ENCODE peak calls at places on chromosomes 2 and 18, in ten cellular contexts. Y, Z, F, W, I, C, T, E, L and K are unnamed samples.

GRCh38 chr2:36568533-36569246 is 29.3 kb downstream of the FEZ2 start:
- DNase-seq in Y (no peak), Z (peak), F (peak), W (peak), I (no peak), C (no peak), T (no peak), E (peak), L (no peak), K (no peak)

GRCh38 chr2:158967114-158967730 is 1.2 kb upstream of the TANC1 start:
- DNase-seq in Y (peak), Z (no peak), F (no peak), W (no peak), I (no peak), C (no peak), T (no peak), E (peak), L (peak), K (no peak)

GRCh38 chr18:8786766-8787670 is 81.7 kb downstream of the MTCL1 start:
- DNase-seq in Y (no peak), Z (no peak), F (peak), W (no peak), I (peak), C (peak), T (peak), E (no peak), L (no peak), K (no peak)

GRCh38 chr2:26616032-26616863 is 24.9 kb downstream of the CIB4 start:
- DNase-seq in Y (peak), Z (no peak), F (no peak), W (no peak), I (no peak), C (no peak), T (no peak), E (no peak), L (no peak), K (no peak)

GRCh38 chr18:79402977-79403722 is 7.4 kb downstream of the NFATC1 start:
- DNase-seq in Y (no peak), Z (peak), F (peak), W (no peak), I (no peak), C (peak), T (no peak), E (peak), L (no peak), K (peak)

GRCh38 chr2:99337931-99338580 is 867 bp downstream of the EIF5B start:
- DNase-seq in Y (no peak), Z (peak), F (peak), W (peak), I (peak), C (peak), T (peak), E (peak), L (peak), K (no peak)

GRCh38 chr2:62293490-62294212 is 97.7 kb downstream of the B3GNT2 start:
- DNase-seq in Y (peak), Z (peak), F (peak), W (no peak), I (peak), C (peak), T (peak), E (no peak), L (peak), K (peak)

GRCh38 chr18:22194151-22194598 is 24.8 kb downstream of the GATA6 start:
- DNase-seq in Y (no peak), Z (no peak), F (peak), W (no peak), I (peak), C (no peak), T (no peak), E (no peak), L (peak), K (no peak)

GRCh38 chr2:145874466-145874865 is 1354.5 kb upstream of the ZEB2 start:
- DNase-seq in Y (no peak), Z (peak), F (peak), W (peak), I (no peak), C (peak), T (no peak), E (peak), L (no peak), K (no peak)

GRCh38 chr18:26543368-26543767 is 5.0 kb downstream of the KCTD1 start:
- DNase-seq in Y (no peak), Z (no peak), F (no peak), W (no peak), I (no peak), C (no peak), T (no peak), E (no peak), L (no peak), K (no peak)
- H3K9ac ChIP-seq in Y (no peak), Z (no peak), F (no peak), W (no peak), I (no peak), C (peak), T (no peak), E (no peak), L (no peak), K (no peak)

GRCh38 chr2:218400930-218401833 is 1.5 kb downstream of the CTDSP1 start:
- DNase-seq in Y (no peak), Z (no peak), F (no peak), W (no peak), I (peak), C (no peak), T (no peak), E (peak), L (no peak), K (peak)
- H3K9ac ChIP-seq in Y (no peak), Z (peak), F (peak), W (peak), I (no peak), C (no peak), T (peak), E (peak), L (peak), K (peak)

DNA sequence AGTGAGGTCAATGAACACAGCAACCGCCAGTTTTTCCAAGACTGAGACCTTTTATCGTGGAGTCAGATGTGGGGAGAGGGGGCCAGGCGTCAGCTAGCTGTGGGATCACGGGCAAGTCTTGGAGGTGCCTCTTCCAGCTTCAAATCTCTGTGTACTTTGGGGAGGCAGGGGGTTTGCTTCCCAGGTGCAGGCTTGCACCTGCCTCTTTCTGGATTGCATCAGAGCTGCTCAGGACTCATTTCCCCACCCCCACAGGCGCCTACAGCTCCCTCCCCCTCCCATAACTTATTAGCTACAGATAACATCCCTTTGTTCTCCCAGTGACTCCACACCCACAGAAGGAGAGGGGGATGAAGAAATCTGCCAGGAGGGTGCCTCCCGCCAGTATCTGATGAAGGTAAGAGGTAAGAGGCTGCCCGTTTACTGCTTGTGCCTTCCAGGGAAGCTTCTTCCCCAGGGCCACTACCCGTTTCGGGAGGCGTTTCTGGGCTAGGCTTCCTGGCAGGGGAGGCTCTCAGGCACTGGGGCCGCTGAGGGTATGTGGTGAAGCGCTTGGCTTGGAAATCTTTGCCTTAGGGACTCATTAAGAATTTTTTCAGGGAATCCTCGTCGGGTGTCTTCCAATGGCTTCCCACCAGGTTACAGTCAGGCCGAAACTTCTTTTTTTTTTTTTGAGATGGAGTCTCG is 18.8 kb upstream of the MRPL33 start:
- DNase-seq in Y (peak), Z (peak), F (no peak), W (no peak), I (peak), C (peak), T (peak), E (no peak), L (peak), K (no peak)
- H3K9ac ChIP-seq in Y (peak), Z (no peak), F (no peak), W (no peak), I (no peak), C (peak), T (no peak), E (no peak), L (peak), K (no peak)

DNA sequence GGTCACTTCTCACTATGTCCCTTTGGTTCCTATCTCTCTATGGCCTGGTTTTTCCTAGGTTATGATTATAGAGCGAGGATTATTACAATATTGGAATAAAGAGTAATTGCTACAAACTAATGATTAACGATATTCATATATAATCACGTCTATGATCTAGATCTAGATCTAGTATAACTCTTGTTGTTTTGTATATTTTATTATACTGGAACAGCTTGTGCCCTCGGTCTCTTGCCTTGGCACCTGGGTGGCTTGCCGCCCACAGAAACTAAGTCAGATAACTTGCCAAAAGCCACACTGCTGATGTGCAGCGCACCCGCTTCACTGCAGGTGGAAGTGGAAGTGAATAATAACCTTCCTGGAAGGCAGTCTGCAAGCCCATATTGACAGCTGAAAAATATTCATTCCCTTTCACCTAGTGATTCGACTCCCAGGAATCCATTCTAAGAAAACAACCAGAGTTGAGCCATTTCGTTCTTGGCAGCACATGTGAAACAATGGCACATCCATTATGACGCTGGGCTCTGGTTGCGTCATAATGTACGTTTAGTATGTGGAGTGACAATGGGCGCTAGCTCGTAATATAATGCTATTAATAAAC is 725 bp upstream of the ANKRD53 start:
- DNase-seq in Y (no peak), Z (peak), F (peak), W (peak), I (no peak), C (peak), T (peak), E (peak), L (no peak), K (no peak)
- H3K9ac ChIP-seq in Y (no peak), Z (no peak), F (peak), W (no peak), I (no peak), C (peak), T (no peak), E (peak), L (no peak), K (no peak)

DNA sequence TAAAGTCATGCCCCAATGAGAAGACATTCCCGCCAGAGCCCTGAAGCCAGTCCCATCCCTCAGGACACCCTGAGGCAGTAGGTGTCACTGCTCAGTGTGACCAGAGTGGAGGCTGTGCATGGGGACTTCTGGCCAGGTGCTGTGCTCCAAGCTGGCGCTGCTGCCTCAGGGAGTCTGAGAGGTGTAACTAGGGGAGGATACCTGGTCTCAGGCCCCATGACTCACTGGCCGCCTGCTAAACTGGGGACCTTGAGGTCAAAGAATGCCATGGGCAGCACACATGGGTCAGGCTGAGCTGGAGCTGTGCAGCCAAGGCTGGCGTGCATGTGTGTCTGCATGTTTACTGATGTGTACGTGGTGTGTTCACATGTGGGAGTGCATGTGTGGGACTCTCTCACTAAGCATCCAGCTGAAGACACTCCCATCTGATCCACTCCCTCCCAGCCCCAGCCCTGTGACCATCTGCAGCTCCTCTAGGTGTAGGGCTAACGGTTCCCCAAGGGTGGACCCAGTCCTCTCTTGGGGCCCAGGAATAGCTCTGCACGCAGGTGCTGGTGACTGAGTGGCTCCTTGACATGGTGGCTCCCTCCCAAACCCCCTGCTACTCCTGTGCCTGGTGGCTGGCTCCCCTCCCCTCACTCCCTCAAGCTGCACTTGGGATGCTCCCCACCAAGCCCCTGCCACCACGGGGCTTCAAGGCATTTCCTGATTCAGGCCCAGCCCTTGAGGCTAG is 16.5 kb downstream of the HS6ST1 start:
- DNase-seq in Y (no peak), Z (no peak), F (no peak), W (no peak), I (no peak), C (peak), T (peak), E (peak), L (no peak), K (peak)
- H3K9ac ChIP-seq in Y (no peak), Z (no peak), F (no peak), W (peak), I (no peak), C (no peak), T (no peak), E (peak), L (no peak), K (no peak)

GRCh38 chr2:109447251-109447661 is 166.5 kb downstream of the SEPTIN10 start:
- DNase-seq in Y (no peak), Z (no peak), F (peak), W (peak), I (peak), C (no peak), T (peak), E (peak), L (no peak), K (no peak)
- H3K9ac ChIP-seq in Y (no peak), Z (no peak), F (no peak), W (no peak), I (no peak), C (no peak), T (no peak), E (no peak), L (no peak), K (no peak)

DNA sequence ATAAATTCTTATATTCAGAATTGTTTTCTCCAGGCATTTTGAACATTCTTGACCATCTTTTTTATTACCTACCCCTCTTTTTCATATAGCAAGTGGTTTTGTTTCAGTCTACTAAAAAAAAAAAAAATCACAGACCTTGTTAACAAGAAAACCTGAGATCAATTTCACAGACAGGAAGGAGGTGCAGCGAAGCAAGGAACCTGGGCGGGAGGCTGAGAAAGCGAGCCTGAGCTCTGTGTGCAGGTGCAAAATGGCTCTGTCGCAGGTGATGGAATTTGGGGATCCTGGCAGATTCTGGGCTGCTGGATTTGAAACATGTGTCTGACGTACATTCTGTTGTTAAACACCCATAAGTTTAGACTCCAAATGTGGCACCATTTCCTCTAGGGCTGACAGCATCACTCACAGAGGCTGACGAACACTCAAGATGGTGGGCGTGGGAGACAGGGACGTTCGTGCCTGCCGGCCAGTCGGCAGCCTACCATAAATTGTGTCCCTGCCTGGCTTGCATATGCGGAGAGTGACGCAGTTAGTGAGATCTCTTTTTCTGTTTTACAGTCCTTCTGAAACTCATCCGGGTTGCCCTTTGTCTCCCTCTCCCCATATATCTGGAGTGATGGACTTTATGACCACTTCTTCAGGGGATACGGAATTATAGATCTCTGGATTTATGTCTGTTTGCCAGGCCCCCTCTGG is 8.9 kb upstream of the DDX1 start:
- DNase-seq in Y (no peak), Z (no peak), F (no peak), W (no peak), I (no peak), C (no peak), T (no peak), E (peak), L (no peak), K (no peak)
- H3K9ac ChIP-seq in Y (no peak), Z (no peak), F (no peak), W (no peak), I (no peak), C (no peak), T (no peak), E (no peak), L (no peak), K (no peak)

GRCh38 chr2:24766609-24767008 is 26.6 kb downstream of the PTRHD1 start:
- DNase-seq in Y (no peak), Z (no peak), F (no peak), W (no peak), I (no peak), C (no peak), T (no peak), E (no peak), L (no peak), K (no peak)
- H3K9ac ChIP-seq in Y (no peak), Z (no peak), F (no peak), W (no peak), I (no peak), C (no peak), T (no peak), E (no peak), L (no peak), K (no peak)

DNA sequence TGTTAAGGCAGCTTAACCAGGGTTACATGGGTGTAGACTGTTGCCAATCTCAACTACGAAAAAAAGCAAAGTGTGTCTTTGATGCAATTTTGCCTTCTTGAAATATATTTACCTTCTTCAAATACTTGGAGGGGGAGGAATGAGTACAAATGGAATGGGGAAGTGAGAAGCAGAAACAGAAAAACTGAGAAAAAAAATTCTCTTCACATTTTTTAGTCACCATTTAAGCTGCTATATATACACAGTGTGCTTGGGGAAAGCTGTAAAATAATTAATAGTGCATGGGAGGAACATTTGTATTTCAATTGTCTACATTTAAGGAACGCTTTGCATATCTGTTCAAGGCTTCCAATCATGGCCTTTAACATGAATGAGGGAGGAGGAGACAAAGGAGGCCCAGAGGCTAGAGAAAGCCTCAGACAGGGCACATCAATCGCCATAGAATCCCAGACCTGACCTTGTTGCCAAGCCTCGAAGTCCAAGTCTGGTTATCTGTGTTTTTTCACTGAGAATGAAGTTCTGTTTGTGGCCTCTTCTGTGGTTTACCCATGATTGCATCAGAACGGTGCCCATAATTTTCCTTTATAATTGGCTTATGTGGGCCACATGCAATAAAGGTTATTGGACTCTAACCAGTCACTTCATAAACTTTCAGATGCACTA is 158.6 kb downstream of the PIK3C3 start:
- DNase-seq in Y (no peak), Z (no peak), F (no peak), W (peak), I (no peak), C (peak), T (no peak), E (peak), L (peak), K (no peak)
- H3K9ac ChIP-seq in Y (no peak), Z (no peak), F (no peak), W (peak), I (no peak), C (no peak), T (no peak), E (peak), L (no peak), K (no peak)

DNA sequence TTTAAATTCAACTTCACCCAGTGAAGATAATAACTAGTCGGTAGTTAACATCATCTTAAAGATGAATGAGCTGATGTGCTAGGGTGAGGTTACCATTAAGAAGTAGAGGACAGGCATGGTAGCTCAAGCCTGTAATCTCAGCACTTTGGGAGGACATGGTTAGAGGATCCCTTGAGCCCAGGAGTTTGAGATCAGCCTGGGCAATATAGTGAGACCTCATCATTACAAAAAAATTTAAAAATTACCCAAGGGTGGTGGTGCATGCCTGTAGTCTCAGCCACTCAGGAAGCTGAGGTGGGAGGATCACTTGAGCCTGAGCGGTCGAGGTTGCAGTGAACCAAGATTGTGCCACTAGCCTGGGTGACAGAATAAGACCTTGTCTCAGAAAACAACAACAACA is 4.7 kb downstream of the GALNT5 start:
- DNase-seq in Y (no peak), Z (no peak), F (no peak), W (no peak), I (no peak), C (no peak), T (no peak), E (no peak), L (no peak), K (no peak)
- H3K9ac ChIP-seq in Y (no peak), Z (peak), F (no peak), W (no peak), I (no peak), C (no peak), T (no peak), E (no peak), L (no peak), K (no peak)